ENCODE peak calls at places on chromosome 19, in four cellular contexts. J, I, W and A are unnamed samples.

GRCh38 chr19:10419200-10419645 is 1.1 kb upstream of the PDE4A start:
- DNase-seq in J (no peak), I (no peak), W (no peak), A (no peak)

GRCh38 chr19:6556480-6556879 is 25.7 kb downstream of the TNFSF9 start:
- DNase-seq in J (no peak), I (no peak), W (no peak), A (no peak)

GRCh38 chr19:7823902-7824301 is 6.1 kb upstream of the EVI5L start:
- DNase-seq in J (no peak), I (no peak), W (no peak), A (no peak)

GRCh38 chr19:16340092-16340491 is 15.5 kb downstream of the KLF2 start:
- DNase-seq in J (no peak), I (no peak), W (no peak), A (no peak)

GRCh38 chr19:45059258-45059965 is 16.9 kb downstream of the ZNF296 start:
- DNase-seq in J (peak), I (peak), W (peak), A (peak)

GRCh38 chr19:10642473-10642872 is 11.7 kb upstream of the ILF3 start:
- DNase-seq in J (no peak), I (no peak), W (no peak), A (no peak)

GRCh38 chr19:21604351-21604926 is 99.0 kb downstream of the ZNF429 start:
- DNase-seq in J (no peak), I (no peak), W (no peak), A (no peak)

GRCh38 chr19:54162884-54163283 is 3.4 kb upstream of the LENG1 start:
- DNase-seq in J (no peak), I (no peak), W (no peak), A (no peak)

GRCh38 chr19:40716031-40716654 is 543 bp downstream of the COQ8B start:
- DNase-seq in J (no peak), I (peak), W (no peak), A (peak)

GRCh38 chr19:19463348-19464117 is 51.8 kb downstream of the TSSK6 start:
- DNase-seq in J (no peak), I (no peak), W (no peak), A (no peak)

GRCh38 chr19:28504727-28505126 is 708.2 kb downstream of the UQCRFS1 start:
- DNase-seq in J (no peak), I (no peak), W (no peak), A (no peak)

GRCh38 chr19:38656171-38656981 is 8.9 kb downstream of the ACTN4 start:
- DNase-seq in J (no peak), I (no peak), W (no peak), A (no peak)

GRCh38 chr19:51341976-51342580 is at the start of gene VSIG10L:
- DNase-seq in J (no peak), I (no peak), W (no peak), A (no peak)

GRCh38 chr19:28492616-28493015 is 720.3 kb downstream of the UQCRFS1 start:
- DNase-seq in J (no peak), I (no peak), W (no peak), A (no peak)

DNA sequence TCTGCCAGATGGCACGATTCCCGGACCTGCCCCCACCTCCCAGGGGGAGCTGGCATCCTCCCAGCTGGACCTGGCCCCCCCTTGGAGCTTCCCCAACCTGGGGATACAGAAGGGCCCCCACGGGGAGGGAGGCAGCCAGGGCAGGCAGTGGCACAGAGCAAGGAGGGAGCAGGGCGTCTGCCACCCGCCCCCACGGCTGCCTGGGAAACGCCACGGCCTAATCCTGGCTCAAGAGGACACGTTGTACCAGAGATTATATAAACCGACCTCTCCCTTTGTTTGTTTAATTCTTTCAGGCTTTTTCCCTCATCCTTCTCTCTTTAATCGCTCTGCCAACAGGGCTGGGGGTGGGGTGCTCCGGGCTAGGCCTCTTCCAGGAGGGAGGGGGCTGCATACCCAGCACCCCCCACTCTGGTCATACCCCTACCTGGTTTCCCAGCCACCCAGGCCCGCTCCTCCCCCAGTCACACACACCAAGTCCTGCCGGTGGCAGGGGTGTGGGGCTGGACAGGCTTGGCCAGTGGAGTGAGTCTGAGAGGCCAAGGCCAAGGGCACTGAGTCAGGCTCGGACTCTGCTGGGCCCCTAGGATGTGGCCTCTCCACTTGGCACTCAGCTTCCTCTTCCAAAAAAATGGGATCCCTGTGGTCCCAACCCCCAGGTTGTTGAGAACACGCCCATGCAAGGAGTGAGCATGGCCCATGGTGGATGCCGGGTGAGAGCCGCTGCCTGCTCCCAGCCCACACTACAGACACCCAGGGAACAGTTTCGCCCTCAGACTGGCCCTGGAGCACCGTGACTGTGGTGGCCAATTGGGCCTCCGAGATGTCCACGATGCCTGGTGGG is 29.5 kb upstream of the NFIC start:
- DNase-seq in J (peak), I (peak), W (peak), A (no peak)
- TF ChIP-seq POLR2A in J (no peak), I (no peak), W (no peak), A (no peak)

DNA sequence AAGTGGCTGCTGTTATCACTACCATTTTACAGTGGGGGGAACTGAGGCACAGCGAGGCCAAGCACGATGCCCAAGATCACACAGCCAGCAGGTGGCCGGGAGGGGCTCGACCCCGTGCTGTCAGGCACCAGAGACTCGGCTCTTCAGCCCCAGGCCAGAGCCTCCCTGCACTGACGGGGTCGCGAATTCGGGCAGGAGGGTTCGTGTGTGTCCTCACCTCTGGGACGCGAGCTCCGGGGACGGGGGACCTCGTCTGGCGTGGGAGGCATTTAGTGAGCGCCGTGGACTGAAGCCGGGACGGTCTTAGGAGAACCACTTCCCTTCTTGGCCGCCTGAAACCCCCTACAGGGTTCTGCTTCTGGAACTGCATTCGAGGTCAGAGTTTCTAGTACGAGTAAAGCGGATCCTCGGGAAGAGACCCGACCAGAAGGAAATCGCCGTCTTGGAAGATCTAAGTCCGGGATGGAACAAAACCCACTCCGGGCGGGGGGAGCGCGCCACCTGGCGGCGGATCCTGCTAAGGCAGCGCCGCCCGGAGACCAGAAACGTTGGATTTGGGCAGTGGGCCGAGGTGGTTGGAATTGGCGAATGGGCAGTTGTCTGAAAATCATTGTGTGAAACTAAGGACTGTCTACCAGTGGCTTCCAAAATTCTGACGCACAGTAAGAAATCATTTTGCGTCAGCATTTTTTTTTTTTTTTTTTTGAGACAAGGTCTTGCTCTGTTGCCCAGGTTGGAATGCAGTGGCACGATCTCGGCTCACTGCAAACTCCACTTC is 21.2 kb downstream of the ZNF114 start:
- DNase-seq in J (peak), I (peak), W (peak), A (peak)
- TF ChIP-seq POLR2A in J (no peak), I (no peak), W (no peak), A (no peak)

GRCh38 chr19:18414504-18415176 is 4.6 kb upstream of the SSBP4 start:
- DNase-seq in J (no peak), I (peak), W (peak), A (no peak)
- TF ChIP-seq POLR2A in J (no peak), I (no peak), W (no peak), A (no peak)

GRCh38 chr19:55947532-55947931 is at the start of gene NLRP8:
- DNase-seq in J (no peak), I (no peak), W (no peak), A (no peak)
- TF ChIP-seq POLR2A in J (no peak), I (no peak), W (no peak), A (no peak)

GRCh38 chr19:12669272-12670158 is 2.9 kb downstream of the WDR83 start:
- DNase-seq in J (peak), I (peak), W (peak), A (peak)
- TF ChIP-seq POLR2A in J (peak), I (no peak), W (no peak), A (peak)

DNA sequence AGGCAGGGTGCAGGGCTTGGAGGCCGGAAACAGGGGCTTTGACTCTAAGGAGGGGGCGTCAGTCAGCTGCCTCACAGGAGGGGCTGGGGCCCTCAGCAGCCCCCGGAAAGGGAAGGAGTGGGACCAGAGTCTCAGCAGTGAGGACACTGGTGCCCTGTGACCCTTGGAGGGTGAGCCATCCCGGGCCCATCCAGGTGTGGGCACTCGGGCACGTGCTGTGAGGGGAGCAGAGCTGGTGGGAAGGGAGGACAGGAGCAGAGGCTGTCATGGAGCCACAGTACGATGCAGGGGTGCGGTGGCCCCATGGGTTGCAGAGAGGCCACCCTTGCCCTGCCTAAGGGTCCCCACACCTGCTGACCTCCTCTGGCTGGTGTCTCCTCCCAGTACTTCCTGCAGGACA is 19.1 kb upstream of the ZNF544 start:
- DNase-seq in J (no peak), I (no peak), W (no peak), A (no peak)
- TF ChIP-seq POLR2A in J (no peak), I (no peak), W (no peak), A (no peak)

GRCh38 chr19:46724468-46724867 is 7.6 kb upstream of the PRKD2 start:
- DNase-seq in J (no peak), I (no peak), W (no peak), A (no peak)
- TF ChIP-seq POLR2A in J (no peak), I (no peak), W (no peak), A (no peak)

DNA sequence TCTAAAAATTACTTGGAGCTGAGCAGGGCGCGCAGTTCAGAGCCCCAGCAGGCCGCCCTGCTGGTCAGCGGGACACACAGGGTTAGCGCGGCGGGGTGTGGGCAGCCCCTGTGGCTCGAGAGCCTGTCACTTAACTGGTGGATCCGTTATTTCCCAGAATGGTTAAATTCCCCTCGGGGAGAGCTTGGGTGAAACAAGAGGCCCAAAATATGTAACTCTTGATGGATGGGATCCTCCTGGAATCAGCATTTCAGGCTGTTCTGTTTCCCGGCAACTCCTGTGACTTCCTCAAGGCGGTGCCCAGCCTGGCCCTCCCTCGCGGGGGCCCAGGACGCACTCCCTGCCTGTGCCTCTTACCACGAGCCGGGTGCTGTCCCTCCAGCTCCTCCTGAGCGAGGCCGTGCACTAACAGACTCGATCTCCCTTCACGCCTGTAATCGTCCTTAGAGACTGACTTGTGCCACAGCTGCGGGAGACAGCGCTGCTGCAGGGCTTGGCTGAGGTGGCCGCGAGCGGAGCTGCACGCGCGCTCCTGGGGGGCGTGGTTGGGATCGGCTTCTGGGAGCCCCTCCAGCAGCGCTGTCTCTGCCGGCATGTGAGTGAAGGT is 9.7 kb downstream of the PTBP1 start:
- DNase-seq in J (no peak), I (no peak), W (no peak), A (no peak)
- TF ChIP-seq POLR2A in J (no peak), I (no peak), W (no peak), A (no peak)